ENCODE peak calls at places on chromosomes 13 and 19, in five cellular contexts. One of them, this sample, is unnamed.
A peak's percentile ranks its signal among the peaks of the same experiment; 100 is the strongest.

GRCh38 chr19:34428549-34429285 is 536 bp downstream of the UBA2 start:
- DNase-seq in RWPE1: peak; percentile 47
- DNase-seq in stimulated activated CD4-positive, alpha-beta T cell treated with anti-CD3 and anti-CD28 coated beads, TNF-alpha, amount 100 ng/mL, for 24 hours: peak; percentile 16
- DNase-seq in HCT116: no peak
- DNase-seq in CD4-positive, alpha-beta T cell: no peak
- DNase-seq in this sample: no peak

GRCh38 chr13:109533350-109533749 is 253.0 kb downstream of the IRS2 start:
- DNase-seq in RWPE1: no peak
- DNase-seq in stimulated activated CD4-positive, alpha-beta T cell treated with anti-CD3 and anti-CD28 coated beads, TNF-alpha, amount 100 ng/mL, for 24 hours: no peak
- DNase-seq in HCT116: no peak
- DNase-seq in CD4-positive, alpha-beta T cell: no peak
- DNase-seq in this sample: no peak

GRCh38 chr13:114143806-114144605 is 11.6 kb upstream of the RASA3 start:
- DNase-seq in RWPE1: no peak
- DNase-seq in stimulated activated CD4-positive, alpha-beta T cell treated with anti-CD3 and anti-CD28 coated beads, TNF-alpha, amount 100 ng/mL, for 24 hours: no peak
- DNase-seq in HCT116: peak; percentile 63
- DNase-seq in CD4-positive, alpha-beta T cell: no peak
- DNase-seq in this sample: no peak

GRCh38 chr13:48185018-48185417 is 48.0 kb upstream of the ITM2B start:
- DNase-seq in RWPE1: no peak
- DNase-seq in stimulated activated CD4-positive, alpha-beta T cell treated with anti-CD3 and anti-CD28 coated beads, TNF-alpha, amount 100 ng/mL, for 24 hours: no peak
- DNase-seq in HCT116: no peak
- DNase-seq in CD4-positive, alpha-beta T cell: no peak
- DNase-seq in this sample: no peak

GRCh38 chr19:48533770-48534169 is 18.2 kb upstream of the SULT2B1 start:
- DNase-seq in RWPE1: no peak
- DNase-seq in stimulated activated CD4-positive, alpha-beta T cell treated with anti-CD3 and anti-CD28 coated beads, TNF-alpha, amount 100 ng/mL, for 24 hours: no peak
- DNase-seq in HCT116: no peak
- DNase-seq in CD4-positive, alpha-beta T cell: no peak
- DNase-seq in this sample: no peak

GRCh38 chr13:113421673-113422270 is 31.5 kb downstream of the ADPRHL1 start:
- DNase-seq in RWPE1: no peak
- DNase-seq in stimulated activated CD4-positive, alpha-beta T cell treated with anti-CD3 and anti-CD28 coated beads, TNF-alpha, amount 100 ng/mL, for 24 hours: no peak
- DNase-seq in HCT116: no peak
- DNase-seq in CD4-positive, alpha-beta T cell: no peak
- DNase-seq in this sample: no peak

GRCh38 chr19:45468159-45468651 is 409 bp downstream of the FOSB start:
- DNase-seq in RWPE1: no peak
- DNase-seq in stimulated activated CD4-positive, alpha-beta T cell treated with anti-CD3 and anti-CD28 coated beads, TNF-alpha, amount 100 ng/mL, for 24 hours: no peak
- DNase-seq in HCT116: no peak
- DNase-seq in CD4-positive, alpha-beta T cell: peak; percentile 46
- DNase-seq in this sample: peak; percentile 59

GRCh38 chr13:80337011-80337688 is 3.8 kb downstream of the SPRY2 start:
- DNase-seq in RWPE1: no peak
- DNase-seq in stimulated activated CD4-positive, alpha-beta T cell treated with anti-CD3 and anti-CD28 coated beads, TNF-alpha, amount 100 ng/mL, for 24 hours: no peak
- DNase-seq in HCT116: no peak
- DNase-seq in CD4-positive, alpha-beta T cell: no peak
- DNase-seq in this sample: no peak

GRCh38 chr19:31784631-31785237 is 435.5 kb upstream of the TSHZ3 start:
- DNase-seq in RWPE1: no peak
- DNase-seq in stimulated activated CD4-positive, alpha-beta T cell treated with anti-CD3 and anti-CD28 coated beads, TNF-alpha, amount 100 ng/mL, for 24 hours: no peak
- DNase-seq in HCT116: no peak
- DNase-seq in CD4-positive, alpha-beta T cell: no peak
- DNase-seq in this sample: no peak

GRCh38 chr19:46355991-46356669 is 9.2 kb downstream of the PPP5C start:
- DNase-seq in RWPE1: no peak
- DNase-seq in stimulated activated CD4-positive, alpha-beta T cell treated with anti-CD3 and anti-CD28 coated beads, TNF-alpha, amount 100 ng/mL, for 24 hours: no peak
- DNase-seq in HCT116: no peak
- DNase-seq in CD4-positive, alpha-beta T cell: no peak
- DNase-seq in this sample: no peak

GRCh38 chr13:39419866-39420265 is 183.1 kb downstream of the LHFPL6 start:
- DNase-seq in RWPE1: no peak
- DNase-seq in stimulated activated CD4-positive, alpha-beta T cell treated with anti-CD3 and anti-CD28 coated beads, TNF-alpha, amount 100 ng/mL, for 24 hours: no peak
- DNase-seq in HCT116: no peak
- DNase-seq in CD4-positive, alpha-beta T cell: no peak
- DNase-seq in this sample: no peak

GRCh38 chr19:18508585-18508984 is 13.3 kb downstream of the ELL start:
- DNase-seq in RWPE1: no peak
- DNase-seq in stimulated activated CD4-positive, alpha-beta T cell treated with anti-CD3 and anti-CD28 coated beads, TNF-alpha, amount 100 ng/mL, for 24 hours: no peak
- DNase-seq in HCT116: no peak
- DNase-seq in CD4-positive, alpha-beta T cell: no peak
- DNase-seq in this sample: no peak

GRCh38 chr13:87120476-87120875 is 550.7 kb upstream of the SLITRK5 start:
- DNase-seq in RWPE1: no peak
- DNase-seq in stimulated activated CD4-positive, alpha-beta T cell treated with anti-CD3 and anti-CD28 coated beads, TNF-alpha, amount 100 ng/mL, for 24 hours: no peak
- DNase-seq in HCT116: no peak
- DNase-seq in CD4-positive, alpha-beta T cell: no peak
- DNase-seq in this sample: no peak

GRCh38 chr13:111846396-111847174 is 220.4 kb upstream of the SOX1 start:
- DNase-seq in RWPE1: no peak
- DNase-seq in stimulated activated CD4-positive, alpha-beta T cell treated with anti-CD3 and anti-CD28 coated beads, TNF-alpha, amount 100 ng/mL, for 24 hours: no peak
- DNase-seq in HCT116: no peak
- DNase-seq in CD4-positive, alpha-beta T cell: no peak
- DNase-seq in this sample: no peak

GRCh38 chr19:55368701-55369563 is 1.3 kb downstream of the IL11 start:
- DNase-seq in RWPE1: peak; percentile 71
- DNase-seq in stimulated activated CD4-positive, alpha-beta T cell treated with anti-CD3 and anti-CD28 coated beads, TNF-alpha, amount 100 ng/mL, for 24 hours: no peak
- DNase-seq in HCT116: no peak
- DNase-seq in CD4-positive, alpha-beta T cell: no peak
- DNase-seq in this sample: no peak

GRCh38 chr13:75798353-75799245 is 162.5 kb downstream of the LMO7 start:
- DNase-seq in RWPE1: peak; percentile 35
- DNase-seq in stimulated activated CD4-positive, alpha-beta T cell treated with anti-CD3 and anti-CD28 coated beads, TNF-alpha, amount 100 ng/mL, for 24 hours: no peak
- DNase-seq in HCT116: peak; percentile 39
- DNase-seq in CD4-positive, alpha-beta T cell: no peak
- DNase-seq in this sample: no peak

GRCh38 chr13:21608961-21609360 is 5.0 kb upstream of the MICU2 start:
- DNase-seq in RWPE1: no peak
- DNase-seq in stimulated activated CD4-positive, alpha-beta T cell treated with anti-CD3 and anti-CD28 coated beads, TNF-alpha, amount 100 ng/mL, for 24 hours: no peak
- DNase-seq in HCT116: no peak
- DNase-seq in CD4-positive, alpha-beta T cell: no peak
- DNase-seq in this sample: no peak

GRCh38 chr19:39212377-39212742 is 8.3 kb upstream of the SYCN start:
- DNase-seq in RWPE1: no peak
- DNase-seq in stimulated activated CD4-positive, alpha-beta T cell treated with anti-CD3 and anti-CD28 coated beads, TNF-alpha, amount 100 ng/mL, for 24 hours: peak; percentile 38
- DNase-seq in HCT116: peak; percentile 53
- DNase-seq in CD4-positive, alpha-beta T cell: peak; percentile 45
- DNase-seq in this sample: peak; percentile 25

GRCh38 chr13:113196970-113197737 is 11.3 kb downstream of the PCID2 start:
- DNase-seq in RWPE1: no peak
- DNase-seq in stimulated activated CD4-positive, alpha-beta T cell treated with anti-CD3 and anti-CD28 coated beads, TNF-alpha, amount 100 ng/mL, for 24 hours: no peak
- DNase-seq in HCT116: no peak
- DNase-seq in CD4-positive, alpha-beta T cell: no peak
- DNase-seq in this sample: no peak

GRCh38 chr13:94710881-94711560 is 1.3 kb downstream of the SOX21 start:
- DNase-seq in RWPE1: peak; percentile 18
- DNase-seq in stimulated activated CD4-positive, alpha-beta T cell treated with anti-CD3 and anti-CD28 coated beads, TNF-alpha, amount 100 ng/mL, for 24 hours: no peak
- DNase-seq in HCT116: no peak
- DNase-seq in CD4-positive, alpha-beta T cell: no peak
- DNase-seq in this sample: no peak

GRCh38 chr19:4966591-4966990 is 2.3 kb upstream of the KDM4B start:
- DNase-seq in RWPE1: no peak
- DNase-seq in stimulated activated CD4-positive, alpha-beta T cell treated with anti-CD3 and anti-CD28 coated beads, TNF-alpha, amount 100 ng/mL, for 24 hours: no peak
- DNase-seq in HCT116: no peak
- DNase-seq in CD4-positive, alpha-beta T cell: no peak
- DNase-seq in this sample: no peak

GRCh38 chr13:93080587-93080986 is 146.0 kb upstream of the GPC6 start:
- DNase-seq in RWPE1: no peak
- DNase-seq in stimulated activated CD4-positive, alpha-beta T cell treated with anti-CD3 and anti-CD28 coated beads, TNF-alpha, amount 100 ng/mL, for 24 hours: no peak
- DNase-seq in HCT116: no peak
- DNase-seq in CD4-positive, alpha-beta T cell: no peak
- DNase-seq in this sample: no peak

GRCh38 chr19:16851031-16851712 is 22.0 kb downstream of the SIN3B start:
- DNase-seq in RWPE1: no peak
- DNase-seq in stimulated activated CD4-positive, alpha-beta T cell treated with anti-CD3 and anti-CD28 coated beads, TNF-alpha, amount 100 ng/mL, for 24 hours: no peak
- DNase-seq in HCT116: no peak
- DNase-seq in CD4-positive, alpha-beta T cell: no peak
- DNase-seq in this sample: no peak

GRCh38 chr13:94330552-94331071 is 148.9 kb downstream of the DCT start:
- DNase-seq in RWPE1: no peak
- DNase-seq in stimulated activated CD4-positive, alpha-beta T cell treated with anti-CD3 and anti-CD28 coated beads, TNF-alpha, amount 100 ng/mL, for 24 hours: no peak
- DNase-seq in HCT116: no peak
- DNase-seq in CD4-positive, alpha-beta T cell: no peak
- DNase-seq in this sample: no peak

GRCh38 chr19:13782537-13782936 is 8.3 kb downstream of the C19orf53 start:
- DNase-seq in RWPE1: no peak
- DNase-seq in stimulated activated CD4-positive, alpha-beta T cell treated with anti-CD3 and anti-CD28 coated beads, TNF-alpha, amount 100 ng/mL, for 24 hours: no peak
- DNase-seq in HCT116: no peak
- DNase-seq in CD4-positive, alpha-beta T cell: no peak
- DNase-seq in this sample: no peak

GRCh38 chr13:32017449-32017848 is 14.1 kb upstream of the FRY start:
- DNase-seq in RWPE1: no peak
- DNase-seq in stimulated activated CD4-positive, alpha-beta T cell treated with anti-CD3 and anti-CD28 coated beads, TNF-alpha, amount 100 ng/mL, for 24 hours: no peak
- DNase-seq in HCT116: no peak
- DNase-seq in CD4-positive, alpha-beta T cell: no peak
- DNase-seq in this sample: no peak

GRCh38 chr13:110636053-110636475 is 20.7 kb downstream of the NAXD start:
- DNase-seq in RWPE1: no peak
- DNase-seq in stimulated activated CD4-positive, alpha-beta T cell treated with anti-CD3 and anti-CD28 coated beads, TNF-alpha, amount 100 ng/mL, for 24 hours: no peak
- DNase-seq in HCT116: no peak
- DNase-seq in CD4-positive, alpha-beta T cell: no peak
- DNase-seq in this sample: no peak

GRCh38 chr13:29934531-29935308 is 84.3 kb upstream of the UBL3 start:
- DNase-seq in RWPE1: no peak
- DNase-seq in stimulated activated CD4-positive, alpha-beta T cell treated with anti-CD3 and anti-CD28 coated beads, TNF-alpha, amount 100 ng/mL, for 24 hours: no peak
- DNase-seq in HCT116: no peak
- DNase-seq in CD4-positive, alpha-beta T cell: no peak
- DNase-seq in this sample: no peak

GRCh38 chr13:100880166-100880565 is 205.6 kb upstream of the TMTC4 start:
- DNase-seq in RWPE1: no peak
- DNase-seq in stimulated activated CD4-positive, alpha-beta T cell treated with anti-CD3 and anti-CD28 coated beads, TNF-alpha, amount 100 ng/mL, for 24 hours: no peak
- DNase-seq in HCT116: no peak
- DNase-seq in CD4-positive, alpha-beta T cell: no peak
- DNase-seq in this sample: no peak

GRCh38 chr19:15025237-15025636 is 24.0 kb upstream of the CASP14 start:
- DNase-seq in RWPE1: peak; percentile 36
- DNase-seq in stimulated activated CD4-positive, alpha-beta T cell treated with anti-CD3 and anti-CD28 coated beads, TNF-alpha, amount 100 ng/mL, for 24 hours: no peak
- DNase-seq in HCT116: no peak
- DNase-seq in CD4-positive, alpha-beta T cell: no peak
- DNase-seq in this sample: no peak

GRCh38 chr13:100347941-100348340 is 240.6 kb downstream of the GGACT start:
- DNase-seq in RWPE1: peak; percentile 24
- DNase-seq in stimulated activated CD4-positive, alpha-beta T cell treated with anti-CD3 and anti-CD28 coated beads, TNF-alpha, amount 100 ng/mL, for 24 hours: no peak
- DNase-seq in HCT116: peak; percentile 67
- DNase-seq in CD4-positive, alpha-beta T cell: no peak
- DNase-seq in this sample: no peak